ENCODE peak calls at places on chromosome 21, in four cellular contexts. U is pancreas, X is heart right ventricle, Q is neural progenitor cell. P is an unnamed sample.

GRCh38 chr21:37073417-37074194 is 552 bp downstream of the TTC3 start:
- DNase-seq in U (peak; percentile 52), Q (peak; percentile 46), X (peak; percentile 53), P (peak; percentile 66)

GRCh38 chr21:44408226-44408625 is 47.1 kb upstream of the LRRC3 start:
- DNase-seq in X (no peak), U (no peak), Q (peak; percentile 0), P (no peak)

GRCh38 chr21:31912501-31912900 is 39.7 kb downstream of the HUNK start:
- DNase-seq in U (no peak), X (no peak), Q (no peak), P (no peak)

GRCh38 chr21:16318651-16319300 is 589.0 kb downstream of the USP25 start:
- DNase-seq in U (no peak), X (no peak), Q (no peak), P (no peak)

GRCh38 chr21:42515708-42516502 is 2.3 kb downstream of the SLC37A1 start:
- DNase-seq in U (no peak), X (no peak), Q (no peak), P (peak; percentile 61)

GRCh38 chr21:31872452-31873274 is at the start of gene HUNK:
- DNase-seq in Q (peak; percentile 86), X (no peak), U (peak; percentile 75), P (peak; percentile 76)

GRCh38 chr21:10463156-10463555 is 58.2 kb upstream of the TPTE start:
- DNase-seq in U (no peak), X (no peak), Q (no peak), P (no peak)

GRCh38 chr21:45078877-45079281 is 4.5 kb downstream of the ADARB1 start:
- DNase-seq in U (no peak), X (no peak), Q (no peak), P (no peak)

GRCh38 chr21:33424214-33424613 is 21.0 kb downstream of the IFNGR2 start:
- DNase-seq in X (no peak), Q (no peak), U (no peak), P (no peak)

GRCh38 chr21:38095220-38095619 is 161.6 kb upstream of the KCNJ15 start:
- DNase-seq in X (no peak), Q (no peak), U (no peak), P (no peak)

GRCh38 chr21:34702341-34702807 is 33.6 kb downstream of the CLIC6 start:
- DNase-seq in Q (no peak), X (peak; percentile 25), U (no peak), P (peak; percentile 60)

GRCh38 chr21:38171723-38172344 is 85.0 kb upstream of the KCNJ15 start:
- DNase-seq in U (peak; percentile 15), Q (peak; percentile 72), X (no peak), P (no peak)

GRCh38 chr21:25572895-25573310 is 34.4 kb downstream of the MRPL39 start:
- DNase-seq in Q (no peak), U (no peak), X (no peak), P (no peak)

GRCh38 chr21:39232926-39233325 is 49.7 kb upstream of the PSMG1 start:
- DNase-seq in Q (no peak), X (no peak), U (no peak), P (no peak)

GRCh38 chr21:39084979-39085729 is 98.1 kb downstream of the PSMG1 start:
- DNase-seq in Q (no peak), X (no peak), U (no peak), P (no peak)

GRCh38 chr21:31162827-31163226 is 124.6 kb upstream of the KRTAP19-8 start:
- DNase-seq in X (no peak), Q (no peak), U (no peak), P (no peak)

GRCh38 chr21:23695449-23695848 is 1911.8 kb downstream of the MRPL39 start:
- DNase-seq in X (no peak), Q (no peak), U (no peak), P (no peak)

GRCh38 chr21:42343963-42344510 is 6.8 kb downstream of the TFF2 start:
- DNase-seq in Q (no peak), X (no peak), U (no peak), P (no peak)

GRCh38 chr21:27219068-27219467 is 252.2 kb upstream of the ADAMTS5 start:
- DNase-seq in U (no peak), X (no peak), Q (no peak), P (no peak)

GRCh38 chr21:27212444-27212843 is 245.6 kb upstream of the ADAMTS5 start:
- DNase-seq in X (no peak), Q (no peak), U (no peak), P (no peak)

DNA sequence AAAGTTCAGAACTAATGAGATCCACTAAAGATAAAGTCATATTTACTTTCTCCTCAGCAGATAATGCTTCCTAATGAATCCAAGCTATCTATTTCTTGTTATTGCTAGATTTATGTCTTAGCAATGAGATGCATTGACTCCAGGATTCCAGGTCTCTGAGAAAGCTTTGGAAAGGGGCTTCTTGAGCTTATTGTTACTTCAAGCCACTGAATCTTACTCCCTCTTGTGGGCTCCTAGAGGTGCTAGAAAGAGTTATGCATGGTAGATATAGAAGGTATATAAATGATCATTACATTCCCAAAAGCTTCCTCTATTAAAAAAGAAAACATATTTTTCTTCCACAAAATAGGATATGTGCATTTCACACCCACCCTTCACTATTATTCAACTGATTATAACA is 246.4 kb upstream of the ADAMTS5 start:
- DNase-seq in Q (peak; percentile 35), X (no peak), U (no peak), P (no peak)
- TF ChIP-seq CTCF in Q (peak; percentile 47), X (peak; percentile 14), U (no peak), P (no peak)

DNA sequence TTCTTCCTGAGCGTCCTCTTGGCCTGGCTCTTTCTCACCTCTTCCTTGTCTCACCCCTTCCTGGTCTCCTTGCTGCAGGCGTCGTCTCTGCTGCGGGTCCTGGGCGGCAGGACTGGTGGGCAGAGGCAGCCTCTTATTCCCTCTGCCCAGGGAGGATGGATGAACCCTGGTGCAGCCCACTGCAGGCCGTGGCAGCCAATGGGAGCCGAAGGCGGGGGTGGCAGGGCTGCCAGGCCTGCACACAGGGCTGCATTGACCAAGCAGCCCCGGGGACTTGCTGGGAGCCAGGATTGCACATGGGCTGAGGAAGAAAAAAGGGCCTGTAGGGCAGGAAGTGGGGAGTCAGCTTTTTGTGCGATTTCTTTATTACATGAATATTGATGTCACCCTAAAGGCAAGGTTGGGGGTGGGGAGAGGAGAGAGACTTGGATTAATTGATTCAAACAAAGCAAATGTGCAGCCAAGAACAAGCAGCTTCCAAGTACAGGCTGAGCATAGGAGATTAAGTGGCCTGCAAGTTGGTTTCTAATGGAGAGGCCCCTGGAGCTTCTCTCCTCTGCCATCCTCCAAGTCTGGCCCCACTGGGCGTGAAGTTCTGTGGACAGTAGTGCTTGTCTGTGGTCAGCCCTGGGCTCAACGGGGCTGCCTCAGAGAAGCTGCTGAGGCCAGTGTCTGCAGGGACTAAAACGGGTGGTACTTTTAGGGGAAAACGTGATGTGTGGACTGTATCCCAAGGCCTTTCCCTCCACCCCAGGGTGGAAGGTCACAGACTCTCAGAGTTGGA is at the start of gene S100B:
- DNase-seq in U (no peak), Q (peak; percentile 41), X (no peak), P (no peak)
- H3K4me3 ChIP-seq in U (no peak within 1 kb of the TSS), Q (no peak within 1 kb of the TSS), X (peak within 1 kb of the TSS; percentile 7), P (no peak within 1 kb of the TSS)

DNA sequence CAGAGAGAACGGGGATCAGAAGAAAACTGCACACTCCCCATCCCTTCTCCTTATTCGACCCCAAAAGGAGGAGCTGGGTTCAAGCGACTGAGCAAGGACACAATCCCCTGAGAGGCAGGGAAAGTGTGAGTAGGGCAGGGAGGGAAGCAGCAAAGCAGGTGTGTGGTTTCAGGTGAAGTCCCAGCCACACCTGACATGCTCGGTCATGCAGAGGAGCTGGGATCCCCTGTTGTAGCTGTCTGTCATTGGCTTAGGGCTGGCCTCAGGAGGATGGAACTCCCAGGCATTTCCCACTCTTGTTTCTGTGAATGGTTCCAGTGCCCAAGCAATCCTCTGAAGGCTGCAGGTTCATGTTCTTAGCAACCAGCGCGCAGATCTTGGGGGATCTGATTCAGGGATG is 150.7 kb downstream of the DSCAM start:
- DNase-seq in U (no peak), X (no peak), Q (no peak), P (no peak)
- H3K9me3 ChIP-seq in U (no peaks in the 10 kb centered on the region), X (no peaks in the 10 kb centered on the region), Q (no peaks in the 10 kb centered on the region), P (no peaks in the 10 kb centered on the region)

GRCh38 chr21:41133896-41134522 is 34.0 kb upstream of the BACE2 start:
- DNase-seq in Q (peak; percentile 58), U (no peak), X (no peak), P (no peak)
- TF ChIP-seq CTCF in Q (peak; percentile 70), U (peak; percentile 18), X (peak; percentile 58), P (peak; percentile 24)

GRCh38 chr21:14685568-14685967 is 139.5 kb upstream of the SAMSN1 start:
- DNase-seq in Q (no peak), X (no peak), U (no peak), P (no peak)

GRCh38 chr21:14684071-14684470 is 138.0 kb upstream of the SAMSN1 start:
- DNase-seq in Q (no peak), X (no peak), U (no peak), P (no peak)

GRCh38 chr21:14686466-14687276 is 140.6 kb upstream of the SAMSN1 start:
- DNase-seq in U (no peak), Q (no peak), X (no peak), P (no peak)

GRCh38 chr21:14678987-14679574 is 133.0 kb upstream of the SAMSN1 start:
- DNase-seq in Q (no peak), U (no peak), X (no peak), P (no peak)

DNA sequence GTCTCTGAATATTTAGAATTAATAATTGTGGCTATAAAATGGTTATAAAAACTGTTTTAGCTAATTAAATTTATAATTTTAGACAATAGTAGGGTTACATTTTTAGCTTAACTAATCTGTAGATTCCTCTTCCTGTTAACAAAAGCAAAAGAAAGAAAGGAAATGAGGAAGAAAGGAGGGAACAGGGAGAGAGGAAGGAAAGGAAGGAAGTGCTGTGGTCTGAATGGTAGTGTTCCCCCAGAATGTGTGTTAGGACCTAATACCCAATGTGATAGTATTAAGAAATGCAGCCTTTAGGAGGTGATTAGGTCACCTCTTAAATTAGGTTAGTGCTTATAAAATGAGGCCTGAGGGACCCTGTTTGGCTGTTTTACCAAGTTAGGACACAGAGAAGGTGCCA is 136.9 kb upstream of the SAMSN1 start:
- DNase-seq in Q (no peak), U (no peak), X (no peak), P (no peak)
- H3K4me3 ChIP-seq in Q (no peak overlapping the region), U (no peak overlapping the region), X (no peak overlapping the region), P (no peak overlapping the region)

GRCh38 chr21:26837539-26837938 is 7.7 kb downstream of the ADAMTS1 start:
- DNase-seq in X (no peak), Q (no peak), U (no peak), P (no peak)
- H3K9me3 ChIP-seq in X (no peaks in the 10 kb centered on the region), Q (no peaks in the 10 kb centered on the region), U (no peaks in the 10 kb centered on the region), P (no peaks in the 10 kb centered on the region)

P was measured in mucosa of descending colon.